ENCODE peak calls at places on chromosomes 13 and 19, in eight cellular contexts. Z is lung microvascular endothelial cell; E is PC-9; V is NCI-H774; L is T-helper 1 cell; Y is CD8-positive, alpha-beta T cell; S is activated CD4-positive, alpha-beta T cell treated with anti-CD3 and anti-CD28 coated beads, Interleukin-2, amount 10 ng/mL, durations not matched to agents 7 days and 5 days; C is left ventricle myocardium superior. D is an unnamed sample.

GRCh38 chr19:45560686-45561085 is 23.9 kb downstream of the OPA3 start:
- DNase-seq in Z (no peak), E (no peak), V (no peak), L (no peak), Y (no peak), S (no peak), C (no peak), D (no peak)

GRCh38 chr13:83449666-83450395 is 432.4 kb downstream of the SLITRK1 start:
- DNase-seq in Z (no peak), E (peak; percentile 79), V (no peak), L (no peak), Y (no peak), S (no peak), C (no peak), D (no peak)

GRCh38 chr13:25686831-25687495 is 315.2 kb downstream of the ATP8A2 start:
- DNase-seq in Z (peak; percentile 9), E (no peak), V (peak; percentile 65), L (no peak), Y (no peak), S (no peak), C (no peak), D (no peak)

GRCh38 chr19:35975608-35976214 is 19.3 kb upstream of the SDHAF1 start:
- DNase-seq in Z (peak; percentile 44), E (no peak), V (no peak), L (no peak), Y (no peak), S (peak; percentile 52), C (no peak), D (no peak)

GRCh38 chr19:44644391-44645016 is 794 bp downstream of the PVR start:
- DNase-seq in Z (peak; percentile 67), E (peak; percentile 62), V (no peak), L (no peak), Y (no peak), S (peak; percentile 14), C (no peak), D (no peak)

GRCh38 chr19:19533826-19534225 is 4.2 kb upstream of the CILP2 start:
- DNase-seq in Z (no peak), E (no peak), V (no peak), L (no peak), Y (no peak), S (no peak), C (no peak), D (no peak)

GRCh38 chr19:15248648-15249559 is 16.7 kb upstream of the EPHX3 start:
- DNase-seq in Z (peak; percentile 84), E (peak; percentile 78), V (no peak), L (no peak), Y (no peak), S (no peak), C (peak; percentile 93), D (peak; percentile 92)

GRCh38 chr13:113219311-113219940 is 10.0 kb downstream of the CUL4A start:
- DNase-seq in Z (no peak), E (no peak), V (no peak), L (no peak), Y (no peak), S (no peak), C (no peak), D (no peak)

GRCh38 chr13:29384466-29384865 is 211.0 kb downstream of the SLC7A1 start:
- DNase-seq in Z (no peak), E (no peak), V (no peak), L (no peak), Y (no peak), S (no peak), C (peak; percentile 49), D (peak; percentile 28)

GRCh38 chr13:20190481-20191310 is 2.0 kb downstream of the GJB2 start:
- DNase-seq in Z (no peak), E (no peak), V (no peak), L (no peak), Y (no peak), S (no peak), C (no peak), D (no peak)

GRCh38 chr13:25768726-25769270 is 283.0 kb downstream of the SHISA2 start:
- DNase-seq in Z (no peak), E (no peak), V (no peak), L (no peak), Y (no peak), S (no peak), C (no peak), D (no peak)

GRCh38 chr19:40689339-40690049 is 957 bp downstream of the NUMBL start:
- DNase-seq in Z (peak; percentile 36), E (no peak), V (no peak), L (no peak), Y (no peak), S (peak; percentile 16), C (peak; percentile 58), D (peak; percentile 44)

GRCh38 chr19:4393947-4394590 is 6.3 kb downstream of the SH3GL1 start:
- DNase-seq in Z (peak; percentile 73), E (no peak), V (no peak), L (no peak), Y (no peak), S (no peak), C (no peak), D (no peak)

GRCh38 chr13:25406377-25406776 is 34.6 kb downstream of the ATP8A2 start:
- DNase-seq in Z (no peak), E (no peak), V (no peak), L (no peak), Y (no peak), S (no peak), C (no peak), D (no peak)

GRCh38 chr19:9941236-9941635 is 4.9 kb upstream of the OLFM2 start:
- DNase-seq in Z (no peak), E (no peak), V (no peak), L (no peak), Y (no peak), S (no peak), C (no peak), D (no peak)

GRCh38 chr13:27293873-27294515 is 23.4 kb downstream of the RASL11A start:
- DNase-seq in Z (no peak), E (no peak), V (no peak), L (no peak), Y (no peak), S (no peak), C (no peak), D (no peak)

GRCh38 chr13:42807236-42807635 is 25.9 kb downstream of the FAM216B start:
- DNase-seq in Z (no peak), E (no peak), V (no peak), L (no peak), Y (no peak), S (peak; percentile 17), C (no peak), D (no peak)

GRCh38 chr13:62643007-62643483 is 1227.4 kb upstream of the PCDH20 start:
- DNase-seq in Z (no peak), E (peak; percentile 64), V (no peak), L (no peak), Y (no peak), S (no peak), C (no peak), D (no peak)

GRCh38 chr19:45564131-45564780 is 20.3 kb downstream of the OPA3 start:
- DNase-seq in Z (no peak), E (no peak), V (no peak), L (no peak), Y (no peak), S (no peak), C (no peak), D (peak; percentile 10)

GRCh38 chr13:39810091-39810877 is 154.8 kb downstream of the COG6 start:
- DNase-seq in Z (no peak), E (no peak), V (no peak), L (no peak), Y (no peak), S (no peak), C (no peak), D (no peak)

GRCh38 chr13:24893863-24894262 is 129.9 kb downstream of the RNF17 start:
- DNase-seq in Z (no peak), E (no peak), V (no peak), L (no peak), Y (no peak), S (no peak), C (peak; percentile 26), D (no peak)

GRCh38 chr13:59641758-59642157 is 522.0 kb downstream of the DIAPH3 start:
- DNase-seq in Z (peak; percentile 59), E (no peak), V (no peak), L (no peak), Y (no peak), S (no peak), C (no peak), D (no peak)

GRCh38 chr19:23909222-23909621 is 5.5 kb upstream of the ZNF726 start:
- DNase-seq in Z (no peak), E (no peak), V (no peak), L (no peak), Y (no peak), S (no peak), C (no peak), D (no peak)

GRCh38 chr13:50156140-50156539 is 140.9 kb downstream of the KCNRG start:
- DNase-seq in Z (no peak), E (no peak), V (no peak), L (no peak), Y (no peak), S (no peak), C (no peak), D (no peak)

GRCh38 chr13:48066310-48066989 is 28.5 kb downstream of the MED4 start:
- DNase-seq in Z (peak; percentile 34), E (no peak), V (no peak), L (no peak), Y (peak; percentile 2), S (peak; percentile 48), C (no peak), D (no peak)

GRCh38 chr13:22800726-22801401 is 379.9 kb upstream of the SGCG start:
- DNase-seq in Z (no peak), E (no peak), V (no peak), L (no peak), Y (no peak), S (no peak), C (no peak), D (peak; percentile 50)

GRCh38 chr19:18915639-18916038 is 3.5 kb downstream of the COPE start:
- DNase-seq in Z (peak; percentile 73), E (no peak), V (no peak), L (no peak), Y (no peak), S (peak; percentile 51), C (no peak), D (no peak)

GRCh38 chr19:9848060-9848459 is 12.9 kb downstream of the PIN1 start:
- DNase-seq in Z (peak; percentile 45), E (no peak), V (no peak), L (no peak), Y (no peak), S (peak; percentile 51), C (no peak), D (no peak)

GRCh38 chr13:27713767-27714166 is 78.5 kb upstream of the GSX1 start:
- DNase-seq in Z (no peak), E (no peak), V (no peak), L (no peak), Y (no peak), S (no peak), C (no peak), D (no peak)

D was measured in heart left ventricle.